ENCODE peak calls at places on chromosome 18, in six cellular contexts. A, H, F, N, P and S are unnamed samples. For H3K4me1, the result is how much of the 10 kb centered on the place peaks cover.

GRCh38 chr18:36348331-36348730 is 50.8 kb downstream of the FHOD3 start:
- DNase-seq in H (no peak), P (no peak), N (no peak), F (no peak), A (no peak), S (no peak)

GRCh38 chr18:13191779-13192178 is 26.8 kb upstream of the LDLRAD4 start:
- DNase-seq in F (no peak), P (no peak), A (no peak), N (no peak), H (no peak), S (no peak)

GRCh38 chr18:55634545-55634944 is 46.6 kb upstream of the TCF4 start:
- DNase-seq in N (no peak), A (no peak), H (no peak), P (no peak), F (no peak), S (no peak)

GRCh38 chr18:48819276-48819675 is 131.5 kb downstream of the SMAD7 start:
- DNase-seq in P (no peak), A (no peak), N (peak), F (no peak), H (peak), S (peak)

GRCh38 chr18:13530879-13531387 is 195.4 kb downstream of the FAM210A start:
- DNase-seq in P (peak), A (no peak), N (no peak), F (no peak), H (peak), S (peak)

GRCh38 chr18:76491436-76491800 is 3.6 kb downstream of the ZNF516 start:
- DNase-seq in H (peak), N (peak), A (peak), F (peak), P (peak), S (peak)

GRCh38 chr18:60538891-60539290 is 166.3 kb upstream of the MC4R start:
- DNase-seq in N (no peak), P (no peak), F (no peak), A (no peak), H (no peak), S (no peak)

GRCh38 chr18:46250084-46250811 is 146.1 kb downstream of the HAUS1 start:
- DNase-seq in P (peak), N (no peak), H (peak), A (no peak), F (peak), S (no peak)

GRCh38 chr18:79523738-79524180 is 128.0 kb downstream of the NFATC1 start:
- DNase-seq in F (peak), H (peak), N (peak), A (no peak), P (no peak), S (no peak)

GRCh38 chr18:8952796-8953760 is 149.4 kb upstream of the NDUFV2 start:
- DNase-seq in N (no peak), H (no peak), P (no peak), A (no peak), F (no peak), S (no peak)

GRCh38 chr18:37529863-37530262 is 35.7 kb downstream of the CELF4 start:
- DNase-seq in F (no peak), H (no peak), A (no peak), N (no peak), P (no peak), S (no peak)

GRCh38 chr18:12317664-12318333 is 9.8 kb downstream of the TUBB6 start:
- DNase-seq in P (no peak), A (no peak), F (no peak), N (no peak), H (no peak), S (no peak)

GRCh38 chr18:48472610-48473009 is 63.4 kb upstream of the ZBTB7C start:
- DNase-seq in N (no peak), P (no peak), A (no peak), F (no peak), H (no peak), S (no peak)

GRCh38 chr18:7728297-7728696 is 161.2 kb downstream of the PTPRM start:
- DNase-seq in A (no peak), H (no peak), F (no peak), N (no peak), P (no peak), S (no peak)
- H3K4me1 ChIP-seq in A (under half), H (under half), F (under half), N (under half), P (under half), S (under half)

DNA sequence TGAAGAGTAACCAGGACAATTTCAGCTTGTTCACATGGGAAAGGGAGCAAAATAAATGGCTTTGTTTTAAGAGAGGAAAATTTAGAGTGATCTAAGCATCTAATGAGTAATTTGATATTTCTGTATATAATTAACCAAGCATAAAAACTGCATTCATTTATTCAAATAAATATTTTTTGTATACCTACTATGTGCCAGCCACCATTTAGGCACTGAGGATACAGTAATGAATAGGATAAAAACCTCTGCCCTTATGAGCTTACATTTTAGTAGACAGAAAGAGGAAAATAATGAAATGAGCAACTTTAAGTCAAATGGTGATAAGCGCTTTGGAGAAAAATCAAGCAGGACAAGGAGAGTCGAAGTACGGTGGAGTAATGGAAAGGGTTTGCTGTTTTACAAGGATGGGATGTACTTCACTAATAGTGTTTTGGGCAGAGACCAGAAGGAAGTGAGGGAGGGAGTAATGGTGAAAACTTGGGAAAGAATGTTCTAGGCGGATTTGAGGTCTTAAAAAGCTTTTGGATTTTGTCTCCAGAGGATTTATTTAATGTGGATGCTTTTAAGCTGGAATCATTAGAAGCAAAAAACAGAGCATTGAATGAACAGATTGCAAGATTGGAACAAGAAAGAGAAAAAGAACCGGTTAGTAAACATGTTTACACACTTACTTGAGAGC is 17.4 kb downstream of the NDC80 start:
- DNase-seq in N (no peak), P (no peak), A (no peak), F (no peak), H (no peak), S (no peak)
- H3K4me1 ChIP-seq in N (under half), P (under half), A (under half), F (under half), H (under half), S (under half)

DNA sequence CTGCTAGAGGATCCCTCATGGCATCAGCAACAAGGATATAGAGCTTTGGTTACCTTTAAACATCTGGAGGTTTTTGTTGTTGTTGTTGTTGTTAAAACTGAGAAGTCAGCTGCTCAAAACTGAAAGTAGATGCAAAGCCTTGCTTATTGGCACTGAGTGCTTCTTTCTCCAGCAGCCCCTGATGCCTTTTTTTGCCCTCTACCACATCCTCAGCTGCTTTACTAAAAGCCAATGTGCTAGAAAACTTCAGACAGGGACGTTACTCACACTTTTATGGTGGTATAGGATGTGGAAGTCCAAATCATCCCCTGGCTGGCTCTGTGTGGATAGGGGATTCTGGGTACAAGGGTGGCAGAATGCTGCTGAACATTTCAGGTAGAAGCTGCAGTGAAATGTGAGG is 78.3 kb upstream of the CHST9 start:
- DNase-seq in P (no peak), F (no peak), A (no peak), N (no peak), H (no peak), S (no peak)
- H3K4me1 ChIP-seq in P (under half), F (under half), A (under half), N (under half), H (under half), S (under half)

DNA sequence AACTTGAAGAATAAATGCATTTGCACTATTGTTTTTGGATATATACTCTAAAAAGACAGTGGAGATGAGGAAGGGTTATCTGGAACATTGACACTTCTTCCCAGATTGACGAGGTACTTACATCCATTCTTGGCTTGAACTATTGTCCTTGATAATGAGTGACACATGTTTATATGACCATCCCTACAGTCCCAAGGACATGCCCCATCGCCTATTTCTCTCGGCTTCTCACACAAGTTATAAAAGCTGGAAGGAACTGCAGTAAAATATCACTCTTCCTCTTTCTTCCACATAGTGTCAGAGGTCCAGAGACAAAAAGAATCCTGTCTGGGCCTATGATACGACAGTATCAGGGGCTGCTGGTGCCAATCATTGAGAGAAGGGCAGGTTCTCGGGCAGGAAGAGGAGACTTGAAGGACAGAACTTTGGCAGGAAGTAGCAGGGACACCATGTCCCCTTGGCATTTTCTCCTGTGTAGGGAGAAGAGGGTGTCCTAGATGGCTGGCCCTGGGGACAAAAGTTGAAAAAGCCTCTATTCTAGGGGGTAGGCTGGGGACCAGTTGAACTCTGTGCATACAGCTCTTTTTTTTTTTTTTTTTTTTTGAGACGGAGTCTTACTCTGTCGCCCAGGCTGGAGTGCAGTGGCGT is 5.8 kb upstream of the CABLES1 start:
- DNase-seq in N (no peak), P (no peak), A (no peak), H (no peak), F (no peak), S (no peak)
- H3K4me1 ChIP-seq in N (under half), P (under half), A (under half), H (under half), F (under half), S (under half)

GRCh38 chr18:58269931-58270330 is 225.9 kb downstream of the NEDD4L start:
- DNase-seq in N (no peak), A (no peak), P (no peak), F (no peak), H (no peak), S (no peak)
- H3K4me1 ChIP-seq in N (under half), A (under half), P (under half), F (under half), H (under half), S (half or more)

GRCh38 chr18:44731160-44731865 is 50.6 kb downstream of the SETBP1 start:
- DNase-seq in N (no peak), F (no peak), H (no peak), P (no peak), A (no peak), S (no peak)

GRCh38 chr18:44733754-44734465 is 53.2 kb downstream of the SETBP1 start:
- DNase-seq in A (no peak), F (no peak), H (no peak), N (no peak), P (no peak), S (no peak)

GRCh38 chr18:44733069-44733753 is 52.5 kb downstream of the SETBP1 start:
- DNase-seq in N (no peak), H (no peak), A (peak), F (no peak), P (peak), S (peak)

GRCh38 chr18:44732604-44733003 is 51.9 kb downstream of the SETBP1 start:
- DNase-seq in A (no peak), F (no peak), H (no peak), P (no peak), N (no peak), S (peak)

DNA sequence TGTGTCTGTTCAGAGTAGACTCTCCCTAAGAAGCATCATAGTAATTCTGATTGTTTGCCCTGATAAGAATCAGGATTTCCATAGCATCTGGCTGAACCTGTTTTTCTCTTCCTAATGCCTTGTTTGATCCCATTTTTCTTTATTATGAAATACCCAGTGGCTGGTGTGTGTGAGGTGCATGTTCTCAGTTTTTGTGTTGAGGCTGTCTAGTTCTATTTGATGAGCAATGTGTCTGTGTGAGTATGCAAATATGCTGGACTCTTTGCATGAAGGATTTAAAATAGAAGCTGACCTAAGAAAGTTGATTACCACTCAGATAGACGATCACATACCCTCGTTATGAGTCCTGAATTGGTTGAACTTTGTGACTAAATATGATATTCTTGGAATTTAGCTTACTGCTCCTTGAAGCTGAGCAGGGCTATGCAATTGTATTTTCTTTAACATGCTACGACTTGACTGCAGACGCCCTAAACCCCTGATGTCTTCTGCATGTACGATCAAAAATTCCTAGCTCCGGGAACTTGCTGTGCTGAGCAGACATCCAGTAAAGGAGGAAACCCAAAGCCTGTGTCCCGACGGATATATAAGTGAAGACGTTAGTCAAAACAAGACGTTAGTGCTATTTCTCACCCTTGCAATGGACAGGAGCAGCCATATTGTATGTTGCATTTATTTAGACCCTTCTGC is 51.3 kb downstream of the SETBP1 start:
- DNase-seq in N (no peak), F (no peak), A (no peak), H (no peak), P (no peak), S (no peak)
- H3K4me1 ChIP-seq in N (under half), F (under half), A (under half), H (under half), P (under half), S (half or more)

DNA sequence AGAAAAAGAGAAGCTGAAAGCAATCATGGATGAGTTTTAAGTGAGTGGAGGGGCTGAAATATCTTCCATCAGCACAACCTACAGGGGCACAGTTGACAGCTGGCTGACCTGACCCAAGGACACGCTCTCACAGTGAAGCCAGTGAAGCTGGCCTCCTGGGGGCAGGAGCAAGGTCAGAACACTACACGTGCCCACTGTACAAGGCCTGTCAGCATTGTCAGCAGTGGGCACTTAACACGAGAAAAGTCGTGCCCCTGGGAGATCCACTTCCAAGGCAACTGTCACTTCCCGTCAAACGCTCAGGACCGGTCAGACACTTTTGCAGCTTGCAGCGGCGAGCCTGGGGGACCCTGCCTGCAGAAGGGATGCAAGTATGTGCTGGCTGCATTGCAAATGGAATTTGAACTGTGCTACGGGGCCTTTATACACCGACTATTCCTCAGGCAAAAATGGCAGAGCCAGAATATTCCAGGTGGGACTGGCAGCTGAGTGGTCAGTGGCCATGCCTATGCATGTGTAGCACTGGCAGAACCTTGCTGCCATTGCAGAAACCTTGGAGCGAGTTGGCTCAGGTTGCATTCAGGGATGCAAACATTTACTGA is 176.2 kb downstream of the BCL2 start:
- DNase-seq in A (no peak), N (no peak), F (no peak), H (no peak), P (no peak), S (no peak)
- H3K4me1 ChIP-seq in A (under half), N (half or more), F (under half), H (under half), P (half or more), S (half or more)

GRCh38 chr18:476368-476767 is 24.1 kb downstream of the COLEC12 start:
- DNase-seq in N (no peak), H (no peak), F (no peak), A (no peak), P (no peak), S (no peak)
- H3K4me1 ChIP-seq in N (under half), H (under half), F (under half), A (under half), P (under half), S (under half)

GRCh38 chr18:34358923-34359322 is 134.2 kb upstream of the NOL4 start:
- DNase-seq in N (no peak), H (no peak), A (no peak), F (no peak), P (no peak), S (no peak)

GRCh38 chr18:34364699-34365098 is 140.0 kb upstream of the NOL4 start:
- DNase-seq in A (no peak), H (no peak), F (no peak), P (no peak), N (no peak), S (no peak)
- H3K4me1 ChIP-seq in A (under half), H (under half), F (under half), P (under half), N (under half), S (under half)

GRCh38 chr18:57432765-57433400 is 2.3 kb upstream of the ONECUT2 start:
- DNase-seq in P (no peak), F (no peak), N (no peak), A (no peak), H (no peak), S (no peak)

GRCh38 chr18:57430983-57431382 is 4.2 kb upstream of the ONECUT2 start:
- DNase-seq in N (no peak), P (no peak), H (no peak), A (no peak), F (no peak), S (no peak)

GRCh38 chr18:57433492-57434176 is 1.5 kb upstream of the ONECUT2 start:
- DNase-seq in P (no peak), N (no peak), A (no peak), H (no peak), F (no peak), S (no peak)

GRCh38 chr18:57431512-57432080 is 3.6 kb upstream of the ONECUT2 start:
- DNase-seq in P (no peak), H (no peak), N (no peak), A (no peak), F (no peak), S (no peak)

DNA sequence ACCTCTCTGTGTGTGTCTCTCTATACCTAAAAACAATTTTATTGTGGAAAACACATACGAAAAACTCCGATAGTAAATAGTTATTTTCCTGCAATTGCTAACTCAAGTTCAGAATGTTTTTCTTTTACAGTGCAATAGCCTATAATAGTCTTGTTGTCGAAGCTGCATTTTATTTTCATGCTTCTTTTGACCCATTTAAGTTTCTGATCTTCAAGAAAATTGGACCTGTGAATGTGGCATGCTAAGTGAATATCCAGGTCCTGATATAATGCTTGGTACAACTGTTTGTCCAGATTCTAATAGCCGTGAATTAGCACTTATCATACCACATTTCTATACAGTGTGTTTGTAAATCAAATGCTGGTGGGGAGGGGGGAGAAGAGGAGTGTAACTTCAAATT is 3.1 kb upstream of the ONECUT2 start:
- DNase-seq in N (no peak), A (no peak), P (no peak), F (no peak), H (no peak), S (no peak)
- H3K4me1 ChIP-seq in N (under half), A (under half), P (half or more), F (under half), H (half or more), S (under half)